ENCODE peak calls at places on chromosomes 12 and 14, in four cellular contexts. L, K, T and O are unnamed samples.

GRCh38 chr12:88665051-88665450 is 84.8 kb upstream of the KITLG start:
- DNase-seq in L (no peak), K (peak), T (peak), O (no peak)

GRCh38 chr14:95662376-95663186 is 23.6 kb upstream of the TCL1B start:
- DNase-seq in L (no peak), K (no peak), T (peak), O (no peak)

GRCh38 chr14:50020799-50021198 is 95.6 kb downstream of the VCPKMT start:
- DNase-seq in L (no peak), K (no peak), T (no peak), O (no peak)

GRCh38 chr12:6824962-6825381 is 3.2 kb upstream of the P3H3 start:
- DNase-seq in L (no peak), K (no peak), T (no peak), O (no peak)

GRCh38 chr12:96300064-96300463 is 100.2 kb downstream of the CDK17 start:
- DNase-seq in L (no peak), K (no peak), T (no peak), O (no peak)

GRCh38 chr12:57488397-57489156 is 709 bp downstream of the MARS1 start:
- DNase-seq in L (no peak), K (no peak), T (peak), O (no peak)

GRCh38 chr14:105486974-105487448 is 325 bp downstream of the CRIP1 start:
- DNase-seq in L (peak), K (no peak), T (no peak), O (no peak)

GRCh38 chr14:100875126-100875525 is 28.4 kb downstream of the RTL1 start:
- DNase-seq in L (no peak), K (no peak), T (no peak), O (no peak)

GRCh38 chr12:22190-22529 is 44.4 kb upstream of the IQSEC3 start:
- DNase-seq in L (no peak), K (no peak), T (no peak), O (no peak)

GRCh38 chr14:75880512-75880911 is 101.3 kb downstream of the TGFB3 start:
- DNase-seq in L (no peak), K (no peak), T (no peak), O (no peak)
- TF ChIP-seq CTCF in L (no peak), K (no peak), T (no peak), O (no peak)

GRCh38 chr12:133080051-133080618 is 588 bp upstream of the ZNF140 start:
- DNase-seq in L (peak), K (peak), T (peak), O (no peak)
- TF ChIP-seq CTCF in L (no peak), K (peak), T (no peak), O (peak)

DNA sequence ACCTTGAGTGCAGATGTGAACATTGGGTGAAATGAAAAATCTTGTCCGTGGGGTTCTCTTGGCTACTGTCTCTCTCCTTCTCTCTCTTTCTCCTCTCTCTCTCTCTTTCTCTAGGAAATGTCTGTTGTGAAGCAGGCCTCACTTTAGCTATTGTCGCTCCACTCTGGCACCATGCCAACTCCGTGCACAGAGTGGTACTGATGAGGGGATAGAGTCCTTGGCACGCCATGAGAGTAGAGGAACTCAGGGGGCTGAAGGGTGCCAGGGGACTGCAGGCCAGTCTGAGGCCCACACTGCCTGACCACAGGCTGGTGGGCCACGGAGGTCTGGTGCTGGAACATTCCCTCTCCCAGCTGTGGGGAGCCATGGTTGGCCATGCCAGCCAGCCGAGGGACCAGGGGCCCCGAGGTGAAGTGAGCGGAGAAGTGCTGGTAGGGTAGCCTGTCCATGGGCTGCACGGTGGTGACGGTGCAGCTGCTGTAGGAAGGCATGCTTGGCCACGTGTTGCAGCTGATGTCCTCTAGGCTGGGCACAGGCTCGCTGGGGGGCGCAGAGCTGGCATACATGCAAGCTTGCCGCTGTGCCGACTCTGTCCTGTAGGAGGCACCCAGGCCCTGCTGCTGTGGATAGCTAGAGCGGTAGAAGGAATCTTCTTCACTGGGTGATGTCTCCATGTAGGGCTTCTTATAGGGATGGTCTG is 50.4 kb downstream of the TBX5 start:
- DNase-seq in L (no peak), K (no peak), T (peak), O (no peak)
- TF ChIP-seq CTCF in L (no peak), K (no peak), T (peak), O (no peak)

GRCh38 chr14:75577724-75578098 is 709 bp upstream of the FLVCR2 start:
- DNase-seq in L (peak), K (peak), T (peak), O (peak)

GRCh38 chr14:75579882-75580281 is 1.5 kb downstream of the FLVCR2 start:
- DNase-seq in L (no peak), K (no peak), T (no peak), O (no peak)

GRCh38 chr14:75578099-75578785 is at the start of gene FLVCR2:
- DNase-seq in L (peak), K (no peak), T (peak), O (peak)

GRCh38 chr14:75577090-75577489 is 1.3 kb upstream of the FLVCR2 start:
- DNase-seq in L (no peak), K (no peak), T (no peak), O (no peak)

GRCh38 chr14:75578786-75579781 is 664 bp downstream of the FLVCR2 start:
- DNase-seq in L (no peak), K (no peak), T (peak), O (no peak)
- TF ChIP-seq CTCF in L (no peak), K (peak), T (peak), O (no peak)

GRCh38 chr12:22670762-22671161 is 45.8 kb downstream of the ETNK1 start:
- DNase-seq in L (no peak), K (no peak), T (no peak), O (no peak)
- TF ChIP-seq CTCF in L (no peak), K (no peak), T (peak), O (peak)

DNA sequence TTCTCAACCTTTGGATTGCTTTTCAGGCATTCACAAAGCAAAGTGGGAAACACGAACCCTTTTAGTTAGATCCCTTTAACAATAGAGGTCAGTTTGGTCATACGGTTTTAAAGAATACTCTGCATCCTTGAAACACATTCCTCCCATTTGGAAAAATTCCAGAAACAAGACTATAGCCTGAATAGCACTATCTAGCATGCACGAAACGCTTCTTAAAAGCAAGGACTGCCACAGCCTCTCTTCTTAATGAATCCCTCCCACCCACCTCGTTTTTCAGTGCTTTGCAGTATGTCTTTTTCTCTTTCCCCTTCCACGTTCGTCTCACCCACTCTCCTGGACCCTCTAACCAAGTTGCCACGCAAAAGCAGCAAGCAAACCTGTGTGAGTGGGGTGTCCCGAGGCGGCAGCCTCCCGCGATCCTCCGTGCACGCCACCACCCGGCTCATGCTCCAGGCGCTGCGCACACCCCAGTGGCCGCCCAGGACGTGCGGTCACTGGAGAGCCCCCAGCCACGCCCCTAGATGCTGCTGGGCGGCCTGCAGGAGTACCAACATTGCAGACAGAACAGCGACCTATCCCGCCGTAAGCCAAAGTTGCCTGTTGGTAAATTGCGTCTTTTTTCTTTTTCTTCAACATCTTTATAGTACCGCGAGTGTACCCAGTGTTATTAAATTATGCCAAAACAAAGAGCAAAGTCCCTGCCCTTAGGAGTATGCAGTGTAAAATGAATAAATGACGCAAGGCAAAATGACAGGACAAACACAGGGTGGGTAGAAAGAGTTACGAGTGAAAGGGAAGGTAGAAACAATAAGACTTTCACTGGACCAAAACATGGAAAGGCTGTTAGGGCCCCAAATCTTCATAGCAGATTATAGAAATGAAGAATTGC is at the start of gene SLC38A4:
- DNase-seq in L (no peak), K (peak), T (peak), O (no peak)
- TF ChIP-seq CTCF in L (no peak), K (no peak), T (peak), O (no peak)

GRCh38 chr12:132263451-132264065 is 65.8 kb downstream of the GALNT9 start:
- DNase-seq in L (no peak), K (no peak), T (no peak), O (no peak)
- TF ChIP-seq CTCF in L (no peak), K (no peak), T (no peak), O (no peak)

GRCh38 chr12:128820723-128821432 is 2.9 kb downstream of the SLC15A4 start:
- DNase-seq in L (peak), K (no peak), T (peak), O (no peak)
- TF ChIP-seq CTCF in L (no peak), K (no peak), T (no peak), O (no peak)

DNA sequence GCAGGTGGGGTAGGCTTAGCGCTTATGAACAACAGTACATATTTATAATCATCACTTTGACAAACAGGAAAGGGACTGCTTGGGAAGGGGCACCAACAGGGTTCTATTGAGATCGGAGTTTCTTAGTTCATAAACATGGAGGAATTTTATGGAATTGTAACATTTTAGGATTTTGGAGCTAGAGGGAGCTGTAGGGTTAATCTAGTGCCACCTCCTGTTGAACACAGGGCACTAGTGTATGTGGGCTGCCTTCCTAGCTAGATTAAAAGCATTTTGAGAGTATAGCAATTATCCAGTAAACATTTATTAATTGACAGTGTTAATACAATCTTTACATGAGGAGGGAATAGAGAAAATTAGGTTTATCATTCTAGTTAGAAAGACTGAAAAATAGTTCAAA is 23.1 kb upstream of the TBC1D30 start:
- DNase-seq in L (no peak), K (no peak), T (no peak), O (no peak)
- TF ChIP-seq CTCF in L (no peak), K (peak), T (peak), O (peak)